ENCODE peak calls at places on chromosomes 6 and 20, in ten cellular contexts. One of them, this sample, is unnamed.

GRCh38 chr20:61786230-61786629 is 279.5 kb downstream of the TAF4 start:
- DNase-seq in adrenal gland: no peak
- DNase-seq in fibroblast of lung: no peak
- DNase-seq in tibial nerve: no peak
- DNase-seq in BE2C: no peak
- DNase-seq in upper lobe of right lung: no peak
- DNase-seq in cardiac fibroblast: no peak
- DNase-seq in lower leg skin: no peak
- DNase-seq in heart left ventricle: no peak
- DNase-seq in DND-41: no peak
- DNase-seq in this sample: no peak

GRCh38 chr20:53903652-53903987 is 166.8 kb downstream of the BCAS1 start:
- DNase-seq in fibroblast of lung: no peak
- DNase-seq in upper lobe of right lung: no peak
- DNase-seq in lower leg skin: no peak
- DNase-seq in adrenal gland: no peak
- DNase-seq in cardiac fibroblast: peak
- DNase-seq in heart left ventricle: no peak
- DNase-seq in DND-41: no peak
- DNase-seq in tibial nerve: no peak
- DNase-seq in BE2C: no peak
- DNase-seq in this sample: no peak

GRCh38 chr6:90194371-90194841 is 102.2 kb downstream of the BACH2 start:
- DNase-seq in fibroblast of lung: peak
- DNase-seq in cardiac fibroblast: peak
- DNase-seq in DND-41: no peak
- DNase-seq in adrenal gland: peak
- DNase-seq in upper lobe of right lung: no peak
- DNase-seq in lower leg skin: no peak
- DNase-seq in BE2C: no peak
- DNase-seq in tibial nerve: no peak
- DNase-seq in heart left ventricle: no peak
- DNase-seq in this sample: no peak

GRCh38 chr6:152529364-152529763 is 107.8 kb downstream of the SYNE1 start:
- DNase-seq in lower leg skin: no peak
- DNase-seq in cardiac fibroblast: peak
- DNase-seq in tibial nerve: no peak
- DNase-seq in fibroblast of lung: no peak
- DNase-seq in upper lobe of right lung: no peak
- DNase-seq in DND-41: no peak
- DNase-seq in heart left ventricle: no peak
- DNase-seq in adrenal gland: no peak
- DNase-seq in BE2C: no peak
- DNase-seq in this sample: no peak

GRCh38 chr6:169132361-169132895 is 121.2 kb downstream of the THBS2 start:
- DNase-seq in adrenal gland: no peak
- DNase-seq in DND-41: no peak
- DNase-seq in tibial nerve: no peak
- DNase-seq in heart left ventricle: no peak
- DNase-seq in lower leg skin: no peak
- DNase-seq in fibroblast of lung: peak
- DNase-seq in BE2C: no peak
- DNase-seq in cardiac fibroblast: no peak
- DNase-seq in upper lobe of right lung: no peak
- DNase-seq in this sample: no peak

GRCh38 chr6:160933256-160933655 is 58.3 kb upstream of the MAP3K4 start:
- DNase-seq in adrenal gland: no peak
- DNase-seq in heart left ventricle: peak
- DNase-seq in lower leg skin: no peak
- DNase-seq in BE2C: no peak
- DNase-seq in cardiac fibroblast: no peak
- DNase-seq in upper lobe of right lung: no peak
- DNase-seq in fibroblast of lung: no peak
- DNase-seq in tibial nerve: no peak
- DNase-seq in DND-41: no peak
- DNase-seq in this sample: no peak

GRCh38 chr6:11196511-11197174 is 35.8 kb downstream of the NEDD9 start:
- DNase-seq in tibial nerve: no peak
- DNase-seq in upper lobe of right lung: no peak
- DNase-seq in adrenal gland: no peak
- DNase-seq in DND-41: peak
- DNase-seq in heart left ventricle: no peak
- DNase-seq in fibroblast of lung: peak
- DNase-seq in cardiac fibroblast: peak
- DNase-seq in lower leg skin: no peak
- DNase-seq in BE2C: no peak
- DNase-seq in this sample: no peak

GRCh38 chr20:64244870-64245603 is 10.5 kb upstream of the PCMTD2 start:
- DNase-seq in upper lobe of right lung: no peak
- DNase-seq in heart left ventricle: no peak
- DNase-seq in cardiac fibroblast: no peak
- DNase-seq in adrenal gland: no peak
- DNase-seq in tibial nerve: no peak
- DNase-seq in BE2C: no peak
- DNase-seq in lower leg skin: peak
- DNase-seq in fibroblast of lung: no peak
- DNase-seq in DND-41: peak
- DNase-seq in this sample: no peak

GRCh38 chr20:61271273-61272221 is 19.5 kb downstream of the CDH4 start:
- DNase-seq in adrenal gland: no peak
- DNase-seq in cardiac fibroblast: no peak
- DNase-seq in fibroblast of lung: peak
- DNase-seq in DND-41: no peak
- DNase-seq in lower leg skin: no peak
- DNase-seq in heart left ventricle: no peak
- DNase-seq in tibial nerve: no peak
- DNase-seq in BE2C: no peak
- DNase-seq in upper lobe of right lung: no peak
- DNase-seq in this sample: no peak

GRCh38 chr6:34355889-34356288 is 36.6 kb downstream of the NUDT3 start:
- DNase-seq in DND-41: no peak
- DNase-seq in cardiac fibroblast: no peak
- DNase-seq in upper lobe of right lung: no peak
- DNase-seq in adrenal gland: no peak
- DNase-seq in tibial nerve: no peak
- DNase-seq in BE2C: no peak
- DNase-seq in fibroblast of lung: no peak
- DNase-seq in heart left ventricle: no peak
- DNase-seq in lower leg skin: no peak
- DNase-seq in this sample: no peak

GRCh38 chr6:39820553-39820952 is 28.4 kb downstream of the DAAM2 start:
- DNase-seq in DND-41: no peak
- DNase-seq in lower leg skin: no peak
- DNase-seq in adrenal gland: no peak
- DNase-seq in cardiac fibroblast: no peak
- DNase-seq in upper lobe of right lung: no peak
- DNase-seq in tibial nerve: no peak
- DNase-seq in BE2C: no peak
- DNase-seq in fibroblast of lung: no peak
- DNase-seq in heart left ventricle: no peak
- DNase-seq in this sample: no peak

GRCh38 chr20:42159794-42160193 is 541.6 kb upstream of the CHD6 start:
- DNase-seq in cardiac fibroblast: no peak
- DNase-seq in heart left ventricle: no peak
- DNase-seq in BE2C: no peak
- DNase-seq in fibroblast of lung: no peak
- DNase-seq in tibial nerve: no peak
- DNase-seq in upper lobe of right lung: no peak
- DNase-seq in adrenal gland: no peak
- DNase-seq in DND-41: no peak
- DNase-seq in lower leg skin: no peak
- DNase-seq in this sample: no peak

GRCh38 chr20:42155586-42155985 is 537.4 kb upstream of the CHD6 start:
- DNase-seq in BE2C: no peak
- DNase-seq in DND-41: no peak
- DNase-seq in adrenal gland: no peak
- DNase-seq in lower leg skin: no peak
- DNase-seq in fibroblast of lung: no peak
- DNase-seq in tibial nerve: no peak
- DNase-seq in upper lobe of right lung: no peak
- DNase-seq in heart left ventricle: no peak
- DNase-seq in cardiac fibroblast: no peak
- DNase-seq in this sample: no peak

GRCh38 chr20:42161228-42161829 is 543.2 kb upstream of the CHD6 start:
- DNase-seq in fibroblast of lung: no peak
- DNase-seq in heart left ventricle: no peak
- DNase-seq in adrenal gland: no peak
- DNase-seq in DND-41: no peak
- DNase-seq in BE2C: no peak
- DNase-seq in tibial nerve: no peak
- DNase-seq in upper lobe of right lung: no peak
- DNase-seq in cardiac fibroblast: no peak
- DNase-seq in lower leg skin: no peak
- DNase-seq in this sample: no peak
- TF ChIP-seq CTCF in fibroblast of lung: no peak
- TF ChIP-seq CTCF in heart left ventricle: no peak
- TF ChIP-seq CTCF in adrenal gland: no peak
- TF ChIP-seq CTCF in DND-41: no peak
- TF ChIP-seq CTCF in BE2C: no peak
- TF ChIP-seq CTCF in tibial nerve: no peak
- TF ChIP-seq CTCF in upper lobe of right lung: no peak
- TF ChIP-seq CTCF in cardiac fibroblast: no peak
- TF ChIP-seq CTCF in lower leg skin: no peak
- TF ChIP-seq CTCF in this sample: no peak

DNA sequence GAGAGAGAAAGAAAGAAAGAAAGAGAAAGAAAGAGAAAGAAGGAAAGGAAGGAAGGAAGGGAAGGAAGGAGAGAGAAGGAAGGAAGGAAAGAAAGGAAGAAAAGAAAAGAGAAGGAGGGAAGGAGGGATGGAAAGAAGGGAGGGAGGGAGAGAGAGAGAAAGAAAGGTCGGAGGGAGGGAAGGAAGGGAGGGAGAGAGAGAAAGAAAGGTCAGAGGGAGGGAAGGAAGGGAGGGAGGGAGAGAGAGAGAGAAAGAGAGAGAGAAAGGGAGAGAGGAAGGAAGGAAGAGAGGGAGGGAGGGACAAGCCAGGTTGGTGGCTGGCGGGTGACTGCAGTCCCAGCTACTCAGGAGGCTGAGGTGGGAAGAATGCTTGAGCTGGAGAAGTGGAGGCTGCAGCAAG is 27.3 kb upstream of the ZNF184 start:
- DNase-seq in tibial nerve: no peak
- DNase-seq in upper lobe of right lung: no peak
- DNase-seq in DND-41: no peak
- DNase-seq in cardiac fibroblast: no peak
- DNase-seq in heart left ventricle: no peak
- DNase-seq in BE2C: no peak
- DNase-seq in lower leg skin: peak
- DNase-seq in adrenal gland: no peak
- DNase-seq in fibroblast of lung: no peak
- DNase-seq in this sample: no peak
- H3K4me3 ChIP-seq in tibial nerve: no peak
- H3K4me3 ChIP-seq in upper lobe of right lung: no peak
- H3K4me3 ChIP-seq in DND-41: no peak
- H3K4me3 ChIP-seq in cardiac fibroblast: no peak
- H3K4me3 ChIP-seq in heart left ventricle: no peak
- H3K4me3 ChIP-seq in BE2C: no peak
- H3K4me3 ChIP-seq in lower leg skin: no peak
- H3K4me3 ChIP-seq in adrenal gland: no peak
- H3K4me3 ChIP-seq in fibroblast of lung: no peak
- H3K4me3 ChIP-seq in this sample: no peak

DNA sequence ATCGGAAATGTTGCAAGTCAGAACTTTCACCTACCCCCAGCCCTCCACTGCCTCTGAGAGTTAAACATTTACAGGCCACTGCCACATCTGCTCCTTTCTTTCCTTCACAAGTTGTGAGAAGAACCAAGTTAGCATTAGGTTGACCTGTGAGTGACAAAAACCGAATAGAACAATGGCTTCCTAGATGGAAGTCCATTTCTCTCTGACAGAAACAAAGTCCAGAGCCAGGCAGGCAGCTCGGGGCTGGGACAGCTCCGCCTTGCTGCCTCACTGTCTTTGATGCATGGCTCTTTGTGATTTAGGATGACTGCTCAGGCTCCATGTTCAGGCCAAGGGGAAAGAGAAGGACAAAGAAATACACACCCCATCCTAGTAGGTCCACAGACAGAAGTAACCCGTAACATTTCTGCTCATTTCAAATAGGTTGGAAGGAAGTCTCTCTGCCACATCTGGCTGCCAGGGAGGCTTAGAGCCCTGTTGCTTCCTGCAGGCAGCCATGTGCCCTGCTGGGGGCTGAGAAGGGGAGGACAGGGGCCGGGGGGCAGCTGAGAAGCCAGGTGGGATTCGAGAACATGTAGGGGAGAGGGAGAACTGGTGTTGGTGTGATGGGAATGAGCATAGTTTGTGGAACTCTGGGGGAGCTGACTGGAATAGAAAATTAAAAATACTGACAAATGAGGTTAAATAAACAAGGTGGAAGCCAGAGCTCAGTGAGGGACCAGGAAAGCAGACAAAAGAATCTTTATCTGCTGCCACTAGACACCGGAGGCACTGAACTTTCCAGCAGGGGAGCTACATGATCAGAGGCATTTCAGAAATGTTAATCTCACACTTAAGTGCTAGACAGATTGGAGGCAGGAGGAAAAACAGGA is 19.5 kb upstream of the IER3 start:
- DNase-seq in tibial nerve: no peak
- DNase-seq in BE2C: no peak
- DNase-seq in adrenal gland: no peak
- DNase-seq in lower leg skin: no peak
- DNase-seq in heart left ventricle: no peak
- DNase-seq in DND-41: peak
- DNase-seq in fibroblast of lung: peak
- DNase-seq in cardiac fibroblast: peak
- DNase-seq in upper lobe of right lung: no peak
- DNase-seq in this sample: peak
- TF ChIP-seq CTCF in tibial nerve: no peak
- TF ChIP-seq CTCF in BE2C: no peak
- TF ChIP-seq CTCF in adrenal gland: no peak
- TF ChIP-seq CTCF in lower leg skin: no peak
- TF ChIP-seq CTCF in heart left ventricle: peak
- TF ChIP-seq CTCF in DND-41: peak
- TF ChIP-seq CTCF in fibroblast of lung: no peak
- TF ChIP-seq CTCF in cardiac fibroblast: no peak
- TF ChIP-seq CTCF in upper lobe of right lung: no peak
- TF ChIP-seq CTCF in this sample: no peak

DNA sequence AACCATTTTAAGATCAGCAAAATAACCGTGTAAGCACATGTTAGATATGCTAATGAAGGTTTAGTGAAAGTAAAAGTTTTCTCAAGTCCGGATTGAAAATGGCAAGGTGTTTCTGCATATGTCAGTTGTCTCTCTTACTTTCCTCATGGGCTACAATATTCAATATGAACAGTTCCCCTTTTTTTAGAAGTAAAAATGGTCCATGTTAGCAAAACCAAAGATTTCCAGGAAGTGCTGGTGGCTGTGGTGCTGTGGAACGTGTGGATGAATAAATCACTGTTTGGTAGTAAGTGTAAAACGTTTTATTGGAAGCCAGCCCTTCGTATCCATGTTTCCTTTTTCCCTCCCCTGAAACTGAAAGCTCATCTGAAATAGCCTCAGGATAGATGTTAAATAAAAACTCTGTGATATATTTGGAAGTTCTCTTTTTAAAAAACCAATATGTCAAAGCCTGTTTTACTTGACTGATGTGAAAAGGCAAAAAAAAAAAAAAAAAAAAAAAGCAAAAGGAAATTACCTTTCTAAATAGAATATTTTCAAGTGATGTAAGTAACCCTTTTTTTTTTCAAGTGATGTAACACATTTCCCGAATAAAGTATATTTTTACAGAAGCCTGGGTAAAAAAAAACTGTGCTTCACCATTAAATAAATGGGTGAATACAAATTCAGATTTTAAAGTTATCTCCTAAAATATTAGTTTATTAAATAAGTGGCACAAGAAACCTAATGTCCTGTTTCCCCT is 41.9 kb downstream of the PLEKHG1 start:
- DNase-seq in lower leg skin: no peak
- DNase-seq in upper lobe of right lung: no peak
- DNase-seq in adrenal gland: peak
- DNase-seq in DND-41: no peak
- DNase-seq in fibroblast of lung: peak
- DNase-seq in BE2C: no peak
- DNase-seq in tibial nerve: no peak
- DNase-seq in cardiac fibroblast: no peak
- DNase-seq in heart left ventricle: no peak
- DNase-seq in this sample: peak
- H3K4me3 ChIP-seq in lower leg skin: no peak
- H3K4me3 ChIP-seq in upper lobe of right lung: peak
- H3K4me3 ChIP-seq in adrenal gland: no peak
- H3K4me3 ChIP-seq in DND-41: no peak
- H3K4me3 ChIP-seq in fibroblast of lung: no peak
- H3K4me3 ChIP-seq in BE2C: no peak
- H3K4me3 ChIP-seq in tibial nerve: peak
- H3K4me3 ChIP-seq in cardiac fibroblast: no peak
- H3K4me3 ChIP-seq in heart left ventricle: peak
- H3K4me3 ChIP-seq in this sample: peak

This sample was measured in GM12865.